ENCODE peak calls at places on chromosomes 16 and 17, in five cellular contexts. Y, C, B, S and Q are unnamed samples.

GRCh38 chr17:29661220-29661619 is 38.5 kb upstream of the CORO6 start:
- DNase-seq in Y (no peak), C (no peak), B (no peak), S (no peak), Q (no peak)

GRCh38 chr17:82020874-82021727 is 1.6 kb downstream of the CENPX start:
- DNase-seq in Y (peak; percentile 76), C (peak; percentile 89), B (peak; percentile 80), S (peak; percentile 74), Q (peak; percentile 68)

GRCh38 chr16:88920618-88921602 is 54.5 kb upstream of the PABPN1L start:
- DNase-seq in Y (peak; percentile 73), C (peak; percentile 87), B (no peak), S (no peak), Q (no peak)

GRCh38 chr17:68327823-68328557 is 36.7 kb downstream of the ARSG start:
- DNase-seq in Y (no peak), C (no peak), B (no peak), S (no peak), Q (no peak)

GRCh38 chr16:69613283-69614154 is 47.8 kb downstream of the NFAT5 start:
- DNase-seq in Y (peak; percentile 56), C (no peak), B (no peak), S (no peak), Q (no peak)

GRCh38 chr17:38693700-38694329 is 11.3 kb upstream of the MLLT6 start:
- DNase-seq in Y (peak; percentile 88), C (peak; percentile 99), B (no peak), S (no peak), Q (no peak)

GRCh38 chr17:62781826-62782225 is 26.3 kb downstream of the MARCHF10 start:
- DNase-seq in Y (peak; percentile 53), C (no peak), B (no peak), S (no peak), Q (no peak)

GRCh38 chr17:58666858-58667267 is 25.0 kb downstream of the TEX14 start:
- DNase-seq in Y (peak; percentile 79), C (peak; percentile 86), B (no peak), S (no peak), Q (peak; percentile 81)

GRCh38 chr17:4001048-4001590 is 36.9 kb upstream of the ATP2A3 start:
- DNase-seq in Y (peak; percentile 29), C (peak; percentile 27), B (no peak), S (no peak), Q (no peak)

GRCh38 chr17:71251936-71252335 is 868.9 kb upstream of the SOX9 start:
- DNase-seq in Y (peak; percentile 49), C (no peak), B (no peak), S (no peak), Q (no peak)

GRCh38 chr17:7859028-7859427 is 1.2 kb downstream of the CYB5D1 start:
- DNase-seq in Y (no peak), C (no peak), B (no peak), S (no peak), Q (no peak)
- H3K4me3 ChIP-seq in Y (peak overlapping the region; percentile 88), C (no peak overlapping the region), B (peak overlapping the region; percentile 82), S (no peak overlapping the region), Q (peak overlapping the region; percentile 67)

DNA sequence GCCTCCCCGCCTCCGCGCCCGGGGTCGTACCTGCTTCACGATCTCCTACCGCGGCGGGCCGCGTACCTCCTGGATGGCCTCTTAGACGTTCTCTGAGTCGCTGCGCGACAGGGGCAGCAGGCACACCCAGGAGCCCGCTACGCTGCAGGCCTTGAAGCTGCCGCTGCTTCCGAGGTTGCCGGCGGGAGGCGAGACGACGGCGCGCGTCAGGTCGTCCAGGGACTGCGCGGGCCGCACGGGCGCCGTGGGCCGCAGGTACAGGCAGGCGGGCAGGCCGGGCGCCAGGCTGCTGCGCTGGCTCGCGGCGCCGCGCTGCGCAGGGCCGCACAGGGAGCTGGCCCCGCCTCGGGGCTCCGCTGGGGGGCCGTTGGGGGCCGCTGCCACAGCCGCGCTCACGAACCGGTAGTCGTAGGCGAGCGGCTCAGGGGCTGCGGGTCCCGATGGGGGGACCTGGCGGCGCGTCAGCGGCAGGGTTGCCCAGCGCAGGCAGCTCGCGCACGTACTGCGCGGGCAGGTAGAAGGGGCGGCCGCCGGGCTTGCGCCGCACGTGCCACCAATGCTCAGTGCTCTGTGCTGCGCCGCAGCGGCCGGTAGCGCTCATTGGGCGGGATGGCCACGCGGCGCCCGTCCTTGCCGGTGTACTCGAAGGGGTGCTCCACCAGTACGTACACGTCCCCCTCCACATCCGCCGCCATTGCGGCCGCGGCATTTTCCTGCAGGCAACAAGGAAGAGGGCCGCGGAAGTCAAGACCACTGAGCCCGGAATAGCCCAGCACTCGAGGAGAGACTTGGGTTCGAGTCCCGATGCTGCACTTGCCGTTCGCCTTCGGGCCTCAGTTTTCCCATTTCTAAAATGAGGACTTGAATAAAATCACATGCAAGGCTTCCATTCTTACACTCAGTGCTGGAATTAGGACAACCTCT is 116.5 kb upstream of the SMURF2 start:
- DNase-seq in Y (no peak), C (peak; percentile 67), B (peak; percentile 81), S (peak; percentile 32), Q (no peak)
- H3K4me3 ChIP-seq in Y (no peak overlapping the region), C (no peak overlapping the region), B (peak overlapping the region; percentile 29), S (peak overlapping the region; percentile 5), Q (no peak overlapping the region)

GRCh38 chr17:49506282-49506681 is 11.2 kb downstream of the NGFR start:
- DNase-seq in Y (no peak), C (no peak), B (no peak), S (no peak), Q (no peak)
- H3K4me3 ChIP-seq in Y (no peak overlapping the region), C (no peak overlapping the region), B (no peak overlapping the region), S (no peak overlapping the region), Q (no peak overlapping the region)

GRCh38 chr17:60106377-60107059 is 27.8 kb upstream of the HEATR6 start:
- DNase-seq in Y (peak; percentile 64), C (no peak), B (no peak), S (no peak), Q (no peak)

GRCh38 chr17:60098578-60098977 is 19.9 kb upstream of the HEATR6 start:
- DNase-seq in Y (no peak), C (no peak), B (no peak), S (no peak), Q (no peak)

GRCh38 chr17:60103957-60104356 is 25.2 kb upstream of the HEATR6 start:
- DNase-seq in Y (no peak), C (no peak), B (no peak), S (no peak), Q (no peak)

GRCh38 chr17:60107526-60108257 is 29.0 kb upstream of the HEATR6 start:
- DNase-seq in Y (peak; percentile 28), C (no peak), B (no peak), S (no peak), Q (no peak)

GRCh38 chr17:60102632-60103047 is 23.9 kb upstream of the HEATR6 start:
- DNase-seq in Y (peak; percentile 71), C (no peak), B (no peak), S (no peak), Q (no peak)
- H3K4me3 ChIP-seq in Y (no peak overlapping the region), C (no peak overlapping the region), B (no peak overlapping the region), S (no peak overlapping the region), Q (no peak overlapping the region)

DNA sequence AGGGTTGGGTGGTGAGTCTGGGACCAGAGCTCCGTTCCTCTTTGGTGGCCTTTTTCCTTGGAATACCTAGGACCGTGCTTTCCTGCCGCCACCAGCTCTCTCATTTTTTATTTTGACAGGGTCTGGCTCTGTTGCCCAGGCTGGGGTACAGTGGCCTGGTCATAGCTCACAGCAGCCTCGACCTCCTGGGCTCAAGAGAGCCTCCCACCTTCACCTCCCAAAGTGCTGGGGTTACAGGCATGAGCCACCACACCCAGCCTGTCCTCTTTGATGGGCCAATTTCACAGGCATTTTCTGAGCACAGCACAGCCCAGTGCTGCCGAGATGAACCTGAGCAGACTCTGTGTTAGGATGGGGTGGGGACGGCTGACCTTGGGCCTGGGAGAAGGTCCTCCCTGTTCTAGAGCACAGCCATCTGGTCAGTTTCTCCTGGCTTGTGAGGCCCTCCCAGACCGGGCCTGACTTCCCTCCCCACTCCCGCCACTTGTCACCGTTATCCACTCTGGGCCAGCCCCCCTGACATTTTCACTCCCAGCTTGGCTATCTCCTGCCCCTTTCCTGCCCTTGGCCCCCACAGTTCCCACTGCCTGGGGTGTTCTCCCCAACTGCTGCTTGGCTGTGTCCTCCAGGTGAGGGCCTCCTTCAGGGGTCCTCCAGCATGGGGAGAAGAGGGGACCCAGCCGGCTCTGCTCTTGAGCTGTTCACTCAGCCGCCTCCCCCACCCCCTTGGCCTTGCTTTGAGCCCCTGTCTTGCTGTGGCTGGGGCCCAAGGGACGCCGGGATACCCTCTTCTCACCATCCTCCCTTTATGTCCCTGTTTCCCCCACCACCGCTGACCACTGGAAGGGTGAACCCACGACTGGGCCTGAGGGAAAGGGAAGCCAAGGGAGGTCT is 5.0 kb downstream of the ADCY7 start:
- DNase-seq in Y (no peak), C (peak; percentile 58), B (peak; percentile 49), S (peak; percentile 63), Q (no peak)
- H3K4me3 ChIP-seq in Y (no peak overlapping the region), C (no peak overlapping the region), B (no peak overlapping the region), S (no peak overlapping the region), Q (no peak overlapping the region)

GRCh38 chr17:50832267-50833227 is 2.8 kb upstream of the WFIKKN2 start:
- DNase-seq in Y (no peak), C (peak; percentile 55), B (peak; percentile 45), S (no peak), Q (no peak)
- H3K4me3 ChIP-seq in Y (no peak overlapping the region), C (no peak overlapping the region), B (no peak overlapping the region), S (no peak overlapping the region), Q (no peak overlapping the region)

GRCh38 chr16:1758923-1759322 is 12.4 kb downstream of the NME3 start:
- DNase-seq in Y (no peak), C (no peak), B (no peak), S (no peak), Q (no peak)
- H3K4me3 ChIP-seq in Y (no peak overlapping the region), C (no peak overlapping the region), B (no peak overlapping the region), S (no peak overlapping the region), Q (no peak overlapping the region)

GRCh38 chr17:7586673-7587419 is 3.0 kb downstream of the SOX15 start:
- DNase-seq in Y (no peak), C (no peak), B (peak; percentile 67), S (peak; percentile 40), Q (peak; percentile 58)

GRCh38 chr17:7587420-7587786 is 2.5 kb downstream of the SOX15 start:
- DNase-seq in Y (peak; percentile 95), C (no peak), B (no peak), S (no peak), Q (no peak)

GRCh38 chr17:7589204-7589868 is 558 bp downstream of the SOX15 start:
- DNase-seq in Y (peak; percentile 88), C (peak; percentile 94), B (peak; percentile 96), S (peak; percentile 85), Q (no peak)

GRCh38 chr17:7588553-7589203 is 1.2 kb downstream of the SOX15 start:
- DNase-seq in Y (no peak), C (no peak), B (no peak), S (no peak), Q (no peak)

DNA sequence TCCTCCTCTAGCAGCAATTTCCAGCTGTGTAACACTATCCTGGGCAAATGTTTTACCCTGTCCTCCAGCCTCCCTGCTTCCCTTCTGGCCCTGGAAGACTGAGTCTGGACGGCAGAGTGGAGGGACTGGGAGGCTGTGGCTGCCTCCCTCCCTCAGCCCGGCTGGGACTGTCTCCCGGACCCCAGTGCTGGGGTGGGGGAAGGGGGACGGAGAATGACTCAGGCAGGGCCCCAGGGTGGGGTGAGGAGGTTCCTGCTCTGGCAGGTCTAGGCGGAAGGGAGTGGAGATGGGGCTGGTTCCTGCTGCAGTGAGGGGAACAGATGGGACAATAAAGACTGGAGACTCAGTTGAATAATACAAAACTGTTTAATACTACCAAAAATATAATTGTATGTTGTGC is 2.1 kb downstream of the SOX15 start:
- DNase-seq in Y (no peak), C (peak; percentile 80), B (no peak), S (no peak), Q (no peak)
- H3K4me3 ChIP-seq in Y (no peak overlapping the region), C (no peak overlapping the region), B (peak overlapping the region; percentile 76), S (no peak overlapping the region), Q (no peak overlapping the region)